ENCODE peak calls at places on chromosomes 13 and 19, in seven cellular contexts. H is Peyer's patch; L is ascending aorta; J is thoracic aorta; K is CD4-positive, alpha-beta memory T cell; X is neural progenitor cell; P is mesendoderm. W is an unnamed sample. For H3K4me1, the result is how much of the 10 kb centered on the place peaks cover.

GRCh38 chr13:20728579-20729300 is 25.2 kb downstream of the IL17D start:
- DNase-seq in H (no peak), L (no peak), J (no peak), K (no peak), X (no peak), P (no peak), W (no peak)

GRCh38 chr13:50001287-50001686 is 4.4 kb downstream of the TRIM13 start:
- DNase-seq in H (no peak), L (no peak), J (no peak), K (no peak), X (no peak), P (no peak), W (no peak)

GRCh38 chr13:34466301-34466700 is 475.8 kb upstream of the NBEA start:
- DNase-seq in H (no peak), L (no peak), J (no peak), K (no peak), X (no peak), P (no peak), W (no peak)

GRCh38 chr13:79637086-79637763 is 156.3 kb downstream of the NDFIP2 start:
- DNase-seq in H (no peak), L (no peak), J (no peak), K (no peak), X (no peak), P (no peak), W (no peak)

GRCh38 chr19:48812094-48812929 is 1.5 kb upstream of the BCAT2 start:
- DNase-seq in H (peak), L (peak), J (peak), K (peak), X (peak), P (peak), W (peak)

GRCh38 chr13:101512650-101513049 is 60.2 kb downstream of the ITGBL1 start:
- DNase-seq in H (no peak), L (no peak), J (no peak), K (no peak), X (no peak), P (no peak), W (no peak)

GRCh38 chr13:67043901-67044300 is 186.2 kb downstream of the PCDH9 start:
- DNase-seq in H (no peak), L (no peak), J (no peak), K (no peak), X (peak), P (no peak), W (no peak)

GRCh38 chr19:38793186-38793585 is 4.2 kb downstream of the LGALS7B start:
- DNase-seq in H (no peak), L (no peak), J (no peak), K (no peak), X (no peak), P (no peak), W (no peak)

GRCh38 chr13:53340505-53341143 is 312.0 kb downstream of the OLFM4 start:
- DNase-seq in H (no peak), L (no peak), J (no peak), K (no peak), X (no peak), P (peak), W (no peak)

GRCh38 chr13:50650478-50650877 is 193.0 kb downstream of the DLEU7 start:
- DNase-seq in H (no peak), L (no peak), J (no peak), K (no peak), X (no peak), P (no peak), W (no peak)

GRCh38 chr13:45434556-45435371 is 16.6 kb upstream of the SLC25A30 start:
- DNase-seq in H (no peak), L (peak), J (no peak), K (no peak), X (no peak), P (no peak), W (peak)

GRCh38 chr19:40411125-40411842 is 1.9 kb downstream of the PRX start:
- DNase-seq in H (no peak), L (no peak), J (no peak), K (no peak), X (no peak), P (no peak), W (no peak)
- H3K4me1 ChIP-seq in H (under half), L (under half), J (under half), K (under half), X (under half), P (under half), W (under half)

GRCh38 chr13:97300871-97301270 is 78.7 kb downstream of the MBNL2 start:
- DNase-seq in H (no peak), L (no peak), J (no peak), K (no peak), X (no peak), P (no peak), W (no peak)
- H3K4me1 ChIP-seq in H (under half), L (under half), J (under half), K (under half), X (under half), P (under half), W (under half)

GRCh38 chr13:97269603-97270002 is 47.5 kb downstream of the MBNL2 start:
- DNase-seq in H (no peak), L (no peak), J (no peak), K (no peak), X (no peak), P (no peak), W (no peak)
- H3K4me1 ChIP-seq in H (under half), L (under half), J (under half), K (under half), X (under half), P (under half), W (under half)

GRCh38 chr19:42465827-42466280 is 23.1 kb upstream of the CXCL17 start:
- DNase-seq in H (peak), L (no peak), J (no peak), K (no peak), X (no peak), P (peak), W (no peak)

GRCh38 chr19:42469311-42470239 is 26.8 kb upstream of the CXCL17 start:
- DNase-seq in H (no peak), L (no peak), J (no peak), K (no peak), X (no peak), P (no peak), W (no peak)

GRCh38 chr19:42468273-42468796 is 25.6 kb upstream of the CXCL17 start:
- DNase-seq in H (no peak), L (no peak), J (no peak), K (no peak), X (no peak), P (peak), W (no peak)

GRCh38 chr19:42467437-42467760 is 24.7 kb upstream of the CXCL17 start:
- DNase-seq in H (no peak), L (no peak), J (no peak), K (no peak), X (no peak), P (no peak), W (no peak)

GRCh38 chr19:42466521-42467436 is 24.0 kb upstream of the CXCL17 start:
- DNase-seq in H (no peak), L (no peak), J (no peak), K (no peak), X (no peak), P (no peak), W (no peak)
- H3K4me1 ChIP-seq in H (under half), L (under half), J (under half), K (under half), X (under half), P (under half), W (under half)

GRCh38 chr19:18419699-18420460 is 682 bp downstream of the SSBP4 start:
- DNase-seq in H (peak), L (no peak), J (no peak), K (peak), X (peak), P (no peak), W (no peak)

GRCh38 chr19:18418034-18418724 is 1.0 kb upstream of the SSBP4 start:
- DNase-seq in H (no peak), L (no peak), J (no peak), K (peak), X (no peak), P (no peak), W (no peak)

GRCh38 chr19:18417250-18418033 is 1.8 kb upstream of the SSBP4 start:
- DNase-seq in H (no peak), L (peak), J (no peak), K (no peak), X (peak), P (peak), W (peak)

GRCh38 chr19:18419195-18419698 is at the start of gene SSBP4:
- DNase-seq in H (peak), L (peak), J (no peak), K (peak), X (peak), P (peak), W (peak)

GRCh38 chr19:18418725-18419194 is 438 bp upstream of the SSBP4 start:
- DNase-seq in H (no peak), L (peak), J (no peak), K (no peak), X (no peak), P (no peak), W (no peak)
- H3K4me1 ChIP-seq in H (half or more), L (under half), J (under half), K (half or more), X (under half), P (under half), W (under half)

GRCh38 chr13:32448224-32448623 is 20.3 kb upstream of the N4BP2L1 start:
- DNase-seq in H (no peak), L (no peak), J (no peak), K (no peak), X (no peak), P (no peak), W (no peak)
- H3K4me1 ChIP-seq in H (under half), L (under half), J (under half), K (under half), X (under half), P (under half), W (under half)

DNA sequence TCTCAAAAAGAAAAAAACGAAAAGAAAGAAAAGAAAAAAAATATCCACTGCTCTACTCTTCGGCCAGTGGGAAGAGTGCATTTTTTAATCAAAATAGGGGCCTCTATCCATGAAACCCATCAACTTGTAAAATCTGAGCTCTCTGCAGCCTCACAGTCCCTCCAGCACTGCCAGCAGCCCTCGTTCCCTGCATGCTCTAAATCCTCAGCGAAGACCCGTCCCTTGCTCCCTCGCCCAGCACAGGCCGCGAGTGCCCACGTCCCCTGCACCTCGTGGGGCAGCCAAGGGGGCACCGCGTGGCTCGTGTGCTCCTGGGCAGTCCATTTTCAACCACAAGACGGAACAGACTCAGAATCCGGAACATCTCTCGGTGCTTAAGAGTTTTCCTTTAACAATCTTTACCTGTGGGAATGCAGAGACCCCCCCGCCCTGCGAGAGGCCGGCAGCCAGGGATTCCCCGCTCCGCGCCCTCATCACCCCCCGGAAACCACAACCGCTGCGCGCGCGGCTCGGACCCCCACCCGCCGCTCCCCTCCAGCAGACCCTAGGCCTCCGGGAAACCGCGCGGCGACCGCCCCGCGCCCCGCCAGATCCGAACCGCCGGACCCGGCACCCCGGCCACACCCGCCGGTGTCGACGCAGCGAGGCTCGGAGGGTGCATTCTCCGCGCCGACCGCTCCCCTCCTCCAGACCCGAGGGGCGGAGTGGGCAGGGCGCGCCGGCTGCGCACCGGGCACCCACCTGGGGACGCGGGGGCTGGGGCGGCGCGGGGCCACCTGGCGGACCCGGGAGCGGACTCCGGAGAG is 624 bp downstream of the ANKRD27 start:
- DNase-seq in H (no peak), L (no peak), J (no peak), K (no peak), X (peak), P (no peak), W (peak)
- H3K4me1 ChIP-seq in H (under half), L (under half), J (under half), K (half or more), X (under half), P (under half), W (under half)

DNA sequence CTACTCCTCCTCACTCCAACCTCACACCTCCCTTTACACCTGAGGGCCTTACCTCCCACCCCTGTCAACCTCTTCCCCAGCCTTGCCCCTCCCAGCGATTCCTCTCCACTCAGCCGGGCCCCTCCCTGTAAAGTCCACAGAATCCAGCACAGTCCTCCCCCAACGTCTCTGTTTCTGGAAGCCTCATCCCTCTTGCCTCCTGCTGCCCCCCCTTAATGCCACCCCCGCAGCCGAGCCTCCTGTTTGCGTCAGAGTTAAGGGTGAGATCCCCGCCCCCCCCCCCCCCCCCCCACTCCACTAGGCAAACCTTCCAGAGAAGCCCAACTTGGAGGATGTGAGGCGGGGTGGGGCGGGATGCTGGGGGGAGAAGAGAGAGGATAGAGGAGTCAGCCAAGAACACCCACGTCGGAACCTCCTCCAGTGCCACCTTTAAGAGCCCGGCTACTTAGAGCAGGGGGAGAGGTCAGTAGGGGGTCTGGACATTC is 2.1 kb downstream of the UNC13A start:
- DNase-seq in H (no peak), L (peak), J (no peak), K (no peak), X (peak), P (peak), W (no peak)
- H3K4me1 ChIP-seq in H (under half), L (under half), J (under half), K (under half), X (under half), P (under half), W (under half)

GRCh38 chr19:42280761-42281174 is 11.7 kb downstream of the CIC start:
- DNase-seq in H (peak), L (peak), J (no peak), K (no peak), X (peak), P (peak), W (no peak)
- H3K4me1 ChIP-seq in H (under half), L (half or more), J (half or more), K (half or more), X (under half), P (under half), W (half or more)

DNA sequence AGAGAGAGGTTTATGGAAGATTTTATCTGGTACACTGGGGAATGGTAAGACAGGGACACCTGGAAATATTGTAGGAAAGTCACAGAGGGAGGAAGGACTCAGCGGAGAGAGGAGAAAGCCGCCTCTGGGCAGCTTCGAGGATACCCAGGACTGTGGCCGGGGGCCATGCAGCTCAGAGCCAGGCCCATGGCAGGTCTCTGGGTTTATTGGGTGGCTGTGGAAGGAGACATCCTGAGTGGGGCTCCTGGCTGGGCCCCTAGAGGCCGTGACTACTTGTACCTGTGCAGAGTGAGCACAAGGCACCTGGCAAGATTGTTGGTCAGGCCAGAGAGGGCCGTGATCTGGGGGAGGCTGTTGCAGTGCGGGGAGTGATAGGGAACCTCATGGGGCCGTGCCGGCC is 3.4 kb downstream of the DAZAP1 start:
- DNase-seq in H (no peak), L (no peak), J (no peak), K (no peak), X (no peak), P (no peak), W (no peak)
- H3K4me1 ChIP-seq in H (under half), L (under half), J (under half), K (half or more), X (under half), P (under half), W (under half)

W was measured in right lobe of liver.